ENCODE peak calls at places on chromosomes 2 and 18, in seven cellular contexts. O, A, S, L, F, T and Q are unnamed samples.

GRCh38 chr18:55489034-55489741 is 98.8 kb downstream of the TCF4 start:
- DNase-seq in A (no peak), O (no peak), F (no peak), S (no peak), T (no peak), L (no peak), Q (peak; percentile 49)

GRCh38 chr18:59950215-59950944 is 50.6 kb downstream of the PMAIP1 start:
- DNase-seq in L (no peak), F (no peak), A (no peak), T (no peak), O (peak; percentile 47), S (no peak), Q (no peak)

GRCh38 chr2:121388371-121388770 is 103.4 kb upstream of the TFCP2L1 start:
- DNase-seq in A (no peak), S (no peak), O (no peak), T (no peak), F (no peak), L (no peak), Q (no peak)

GRCh38 chr2:46632349-46632748 is 153.0 kb downstream of the TMEM247 start:
- DNase-seq in A (no peak), L (no peak), S (no peak), F (no peak), O (peak; percentile 56), T (no peak), Q (peak; percentile 46)

GRCh38 chr2:23549051-23549450 is 164.1 kb downstream of the KLHL29 start:
- DNase-seq in A (no peak), S (no peak), L (no peak), T (no peak), O (no peak), F (no peak), Q (no peak)

GRCh38 chr18:69109686-69110085 is 291.0 kb upstream of the DOK6 start:
- DNase-seq in L (no peak), T (no peak), A (no peak), O (no peak), F (no peak), S (no peak), Q (no peak)

GRCh38 chr2:218387369-218388194 is 5.5 kb downstream of the SLC11A1 start:
- DNase-seq in F (peak; percentile 92), S (no peak), O (no peak), L (peak; percentile 93), A (no peak), T (no peak), Q (no peak)

GRCh38 chr2:157438907-157439791 is 4.7 kb downstream of the CYTIP start:
- DNase-seq in S (no peak), L (no peak), O (no peak), A (peak; percentile 7), T (no peak), F (no peak), Q (peak; percentile 62)

GRCh38 chr18:55401638-55402191 is 186.3 kb downstream of the TCF4 start:
- DNase-seq in O (peak; percentile 70), F (no peak), A (no peak), S (no peak), L (peak; percentile 75), T (peak; percentile 77), Q (no peak)

GRCh38 chr2:160407393-160408204 is 86.0 kb downstream of the RBMS1 start:
- DNase-seq in O (peak; percentile 57), F (peak; percentile 87), S (peak; percentile 18), T (no peak), A (peak; percentile 66), L (peak; percentile 84), Q (peak; percentile 75)

GRCh38 chr18:77133920-77134496 is 1.4 kb upstream of the MBP start:
- DNase-seq in L (peak; percentile 66), F (no peak), A (no peak), O (no peak), T (no peak), S (no peak), Q (no peak)

GRCh38 chr2:135494503-135494902 is 36.5 kb downstream of the ZRANB3 start:
- DNase-seq in A (no peak), L (no peak), O (peak; percentile 30), F (no peak), T (peak; percentile 10), S (no peak), Q (no peak)

GRCh38 chr18:10170375-10170774 is 256.6 kb downstream of the VAPA start:
- DNase-seq in L (no peak), O (no peak), T (no peak), A (no peak), S (no peak), F (no peak), Q (no peak)

GRCh38 chr18:62323483-62324354 is 1.4 kb upstream of the TNFRSF11A start:
- DNase-seq in T (no peak), S (no peak), O (no peak), L (no peak), A (no peak), F (no peak), Q (no peak)

GRCh38 chr2:203412555-203413331 is 84.5 kb downstream of the ABI2 start:
- DNase-seq in L (no peak), T (no peak), O (no peak), S (no peak), F (no peak), A (no peak), Q (no peak)

GRCh38 chr2:47784349-47784851 is 1.5 kb downstream of the MSH6 start:
- DNase-seq in T (no peak), A (no peak), S (no peak), O (peak; percentile 4), L (peak; percentile 65), F (no peak), Q (no peak)

GRCh38 chr18:55861266-55861665 is 273.3 kb upstream of the TCF4 start:
- DNase-seq in F (no peak), A (no peak), T (no peak), O (peak; percentile 48), L (peak; percentile 75), S (no peak), Q (no peak)

GRCh38 chr18:49847524-49847923 is 34.2 kb upstream of the ACAA2 start:
- DNase-seq in O (no peak), T (no peak), A (no peak), L (no peak), S (no peak), F (no peak), Q (no peak)

GRCh38 chr2:16566701-16567100 is 98.9 kb downstream of the CYRIA start:
- DNase-seq in O (no peak), A (no peak), T (no peak), L (peak; percentile 69), S (no peak), F (no peak), Q (no peak)

GRCh38 chr18:55778731-55779460 is 190.9 kb upstream of the TCF4 start:
- DNase-seq in F (no peak), A (peak; percentile 18), S (no peak), L (no peak), T (no peak), O (no peak), Q (no peak)

GRCh38 chr2:85248741-85249524 is 78.9 kb downstream of the TGOLN2 start:
- DNase-seq in A (no peak), O (peak; percentile 84), F (no peak), T (peak; percentile 95), S (no peak), L (no peak), Q (no peak)

GRCh38 chr18:49613741-49614151 is 51.9 kb downstream of the LIPG start:
- DNase-seq in F (no peak), A (no peak), O (no peak), T (no peak), S (no peak), L (peak; percentile 71), Q (no peak)

GRCh38 chr2:207531024-207531411 is 1.3 kb downstream of the CREB1 start:
- DNase-seq in S (no peak), F (no peak), L (no peak), T (no peak), A (peak; percentile 26), O (no peak), Q (no peak)

GRCh38 chr2:226802573-226802972 is 3.0 kb upstream of the IRS1 start:
- DNase-seq in S (no peak), T (no peak), L (no peak), F (no peak), A (peak; percentile 66), O (peak; percentile 75), Q (peak; percentile 85)

GRCh38 chr2:3913252-3913651 is 209.9 kb downstream of the DCDC2C start:
- DNase-seq in O (no peak), L (no peak), S (no peak), T (no peak), F (no peak), A (no peak), Q (no peak)

GRCh38 chr18:24080861-24081260 is 58.0 kb upstream of the CABYR start:
- DNase-seq in O (no peak), T (no peak), F (no peak), L (no peak), A (no peak), S (no peak), Q (no peak)

GRCh38 chr18:3983351-3983969 is 471.6 kb downstream of the DLGAP1 start:
- DNase-seq in A (no peak), O (no peak), L (no peak), S (no peak), F (no peak), T (no peak), Q (no peak)

GRCh38 chr2:128545829-128546228 is 227.2 kb upstream of the HS6ST1 start:
- DNase-seq in F (no peak), L (no peak), O (no peak), A (no peak), S (no peak), T (no peak), Q (no peak)